ENCODE peak calls at places on chromosomes 2 and 18, in seven cellular contexts. O is OCI-LY7, B is foreskin keratinocyte, D is esophagus squamous epithelium, X is Peyer's patch, G is transverse colon, L is heart left ventricle. R is an unnamed sample. For H3K4me1, the result is how much of the 10 kb centered on the place peaks cover.

GRCh38 chr2:222322241-222322640 is 23.4 kb upstream of the PAX3 start:
- DNase-seq in O (no peak), B (no peak), D (no peak), X (no peak), G (no peak), L (no peak), R (no peak)

GRCh38 chr2:111042261-111042660 is 78.5 kb upstream of the BCL2L11 start:
- DNase-seq in O (no peak), B (no peak), D (no peak), X (no peak), G (no peak), L (no peak), R (no peak)

GRCh38 chr18:78423776-78424175 is 555.8 kb upstream of the SALL3 start:
- DNase-seq in O (no peak), B (no peak), D (no peak), X (no peak), G (no peak), L (no peak), R (no peak)

GRCh38 chr2:232604535-232604934 is 28.9 kb upstream of the EFHD1 start:
- DNase-seq in O (no peak), B (no peak), D (no peak), X (no peak), G (no peak), L (no peak), R (no peak)

GRCh38 chr2:98869272-98869641 is 66.8 kb downstream of the CRACDL start:
- DNase-seq in O (no peak), B (peak), D (no peak), X (peak), G (peak), L (no peak), R (no peak)

GRCh38 chr18:48922203-48922800 is 28.5 kb downstream of the SMAD7 start:
- DNase-seq in O (no peak), B (no peak), D (no peak), X (peak), G (no peak), L (no peak), R (no peak)

GRCh38 chr2:124289615-124290014 is 264.5 kb downstream of the CNTNAP5 start:
- DNase-seq in O (no peak), B (no peak), D (no peak), X (no peak), G (no peak), L (no peak), R (no peak)

GRCh38 chr2:47003641-47004427 is 88.2 kb upstream of the MCFD2 start:
- DNase-seq in O (no peak), B (no peak), D (no peak), X (no peak), G (no peak), L (no peak), R (no peak)

GRCh38 chr2:20452551-20452950 is 5.7 kb downstream of the RHOB start:
- DNase-seq in O (no peak), B (no peak), D (no peak), X (peak), G (no peak), L (peak), R (no peak)

GRCh38 chr2:138219961-138220360 is 255.7 kb downstream of the HNMT start:
- DNase-seq in O (no peak), B (no peak), D (no peak), X (no peak), G (no peak), L (no peak), R (no peak)

GRCh38 chr18:12287684-12288405 is 20.2 kb upstream of the TUBB6 start:
- DNase-seq in O (no peak), B (peak), D (no peak), X (peak), G (peak), L (peak), R (no peak)

GRCh38 chr2:84894758-84895520 is 10.5 kb upstream of the TMSB10 start:
- DNase-seq in O (peak), B (no peak), D (no peak), X (peak), G (no peak), L (no peak), R (peak)

GRCh38 chr18:26309283-26309682 is 83.0 kb downstream of the TAF4B start:
- DNase-seq in O (no peak), B (no peak), D (no peak), X (no peak), G (no peak), L (no peak), R (no peak)

GRCh38 chr2:239106314-239106908 is 258.5 kb downstream of the TWIST2 start:
- DNase-seq in O (peak), B (peak), D (no peak), X (no peak), G (peak), L (peak), R (peak)

GRCh38 chr2:106978647-106979046 is 92.7 kb upstream of the ST6GAL2 start:
- DNase-seq in O (no peak), B (no peak), D (no peak), X (no peak), G (no peak), L (no peak), R (no peak)

GRCh38 chr2:63862802-63863201 is 21.1 kb downstream of the UGP2 start:
- DNase-seq in O (no peak), B (peak), D (no peak), X (no peak), G (no peak), L (no peak), R (peak)

GRCh38 chr18:24685232-24685959 is 225.0 kb downstream of the HRH4 start:
- DNase-seq in O (no peak), B (no peak), D (no peak), X (no peak), G (no peak), L (no peak), R (no peak)

GRCh38 chr2:120737802-120738516 is 2.3 kb downstream of the GLI2 start:
- DNase-seq in O (no peak), B (no peak), D (no peak), X (peak), G (peak), L (no peak), R (no peak)

GRCh38 chr2:120734930-120735611 is 597 bp upstream of the GLI2 start:
- DNase-seq in O (no peak), B (no peak), D (no peak), X (peak), G (no peak), L (no peak), R (no peak)

GRCh38 chr2:120736955-120737801 is 1.5 kb downstream of the GLI2 start:
- DNase-seq in O (no peak), B (no peak), D (no peak), X (peak), G (no peak), L (peak), R (no peak)

GRCh38 chr2:120736202-120736954 is 710 bp downstream of the GLI2 start:
- DNase-seq in O (no peak), B (no peak), D (no peak), X (peak), G (no peak), L (no peak), R (no peak)

DNA sequence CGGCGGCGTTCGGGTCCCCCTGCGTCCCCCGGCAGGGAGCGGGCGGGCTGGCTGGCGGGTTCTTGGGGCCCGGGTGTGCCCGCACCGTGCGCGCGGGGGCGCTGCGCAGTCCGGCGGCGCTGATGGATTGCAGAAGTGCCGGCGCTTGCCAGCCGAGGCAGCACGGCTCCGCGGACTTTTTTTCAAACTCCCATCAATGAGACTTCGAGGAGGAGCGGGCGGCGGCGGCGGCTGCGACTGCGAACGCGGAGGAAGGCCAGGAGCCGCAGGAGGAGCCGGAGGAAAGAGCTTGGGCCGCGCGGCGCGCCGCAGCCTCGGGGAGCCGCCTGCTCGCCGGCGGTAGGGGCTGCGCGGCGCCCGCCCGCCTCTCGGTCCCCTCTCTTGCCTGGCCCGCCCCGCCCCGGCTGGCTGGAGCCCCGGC is at the start of gene GLI2:
- DNase-seq in O (no peak), B (no peak), D (no peak), X (peak), G (peak), L (peak), R (peak)
- H3K4me1 ChIP-seq in O (under half), B (under half), D (under half), X (under half), G (half or more), L (under half), R (under half)

DNA sequence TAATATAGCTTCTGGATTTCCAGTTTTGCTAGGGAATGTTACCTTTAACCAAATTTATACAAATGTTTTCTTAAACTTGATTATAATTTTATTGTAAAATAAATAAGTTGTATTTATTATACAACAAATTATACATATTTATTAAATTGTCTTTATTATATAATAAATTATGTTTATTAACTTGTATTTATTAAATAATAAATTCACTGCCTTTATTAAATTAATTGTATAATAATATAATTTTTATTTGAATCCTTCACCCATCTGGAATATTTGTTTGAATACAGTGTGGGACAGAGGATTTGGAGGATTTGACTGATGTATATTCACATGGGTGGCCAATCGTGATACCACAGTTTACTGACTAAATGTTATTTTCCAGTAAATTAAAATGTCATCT is 43.4 kb upstream of the CCDC178 start:
- DNase-seq in O (no peak), B (no peak), D (no peak), X (no peak), G (no peak), L (no peak), R (no peak)
- H3K4me1 ChIP-seq in O (under half), B (under half), D (under half), X (under half), G (under half), L (under half), R (under half)

GRCh38 chr2:168530980-168531379 is 74.9 kb downstream of the CERS6 start:
- DNase-seq in O (no peak), B (no peak), D (no peak), X (no peak), G (no peak), L (no peak), R (no peak)

GRCh38 chr2:168528016-168528415 is 71.9 kb downstream of the CERS6 start:
- DNase-seq in O (no peak), B (no peak), D (no peak), X (no peak), G (no peak), L (no peak), R (no peak)

GRCh38 chr2:168528469-168528868 is 72.4 kb downstream of the CERS6 start:
- DNase-seq in O (no peak), B (no peak), D (no peak), X (no peak), G (no peak), L (no peak), R (no peak)

GRCh38 chr2:168529054-168529833 is 73.2 kb downstream of the CERS6 start:
- DNase-seq in O (no peak), B (no peak), D (no peak), X (no peak), G (no peak), L (no peak), R (no peak)

DNA sequence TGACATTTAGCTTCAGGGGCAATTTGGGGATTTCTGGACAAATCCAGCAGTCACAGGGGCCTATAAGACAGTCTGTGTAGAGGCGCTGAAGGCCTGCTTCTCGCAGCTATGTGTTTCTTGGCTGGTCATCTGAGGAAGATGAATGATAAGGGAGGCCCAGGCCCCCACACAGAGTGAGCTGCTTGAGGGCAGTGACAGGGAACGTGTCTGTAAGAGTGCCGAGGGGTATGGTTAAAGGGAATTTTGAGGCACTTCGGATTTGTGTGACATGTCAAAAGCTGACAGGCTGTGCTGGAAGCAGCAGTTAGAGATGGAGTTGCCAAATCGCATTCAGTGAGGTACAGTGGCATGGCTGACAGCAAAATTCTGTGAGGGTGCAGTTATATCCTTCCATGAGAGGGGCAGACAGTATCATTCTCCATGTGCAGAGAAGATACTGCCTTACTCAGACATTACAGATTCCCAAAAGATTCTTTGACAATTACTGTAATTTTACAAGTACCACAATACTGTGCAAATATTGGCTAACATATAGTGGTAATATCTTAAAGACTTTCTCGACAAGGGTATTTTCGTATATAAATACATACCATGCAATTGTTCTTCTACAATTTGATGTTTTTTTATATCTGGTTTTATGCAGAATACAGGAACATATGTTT is 74.0 kb downstream of the CERS6 start:
- DNase-seq in O (no peak), B (no peak), D (no peak), X (no peak), G (no peak), L (no peak), R (no peak)
- H3K4me1 ChIP-seq in O (under half), B (under half), D (under half), X (under half), G (half or more), L (half or more), R (under half)

DNA sequence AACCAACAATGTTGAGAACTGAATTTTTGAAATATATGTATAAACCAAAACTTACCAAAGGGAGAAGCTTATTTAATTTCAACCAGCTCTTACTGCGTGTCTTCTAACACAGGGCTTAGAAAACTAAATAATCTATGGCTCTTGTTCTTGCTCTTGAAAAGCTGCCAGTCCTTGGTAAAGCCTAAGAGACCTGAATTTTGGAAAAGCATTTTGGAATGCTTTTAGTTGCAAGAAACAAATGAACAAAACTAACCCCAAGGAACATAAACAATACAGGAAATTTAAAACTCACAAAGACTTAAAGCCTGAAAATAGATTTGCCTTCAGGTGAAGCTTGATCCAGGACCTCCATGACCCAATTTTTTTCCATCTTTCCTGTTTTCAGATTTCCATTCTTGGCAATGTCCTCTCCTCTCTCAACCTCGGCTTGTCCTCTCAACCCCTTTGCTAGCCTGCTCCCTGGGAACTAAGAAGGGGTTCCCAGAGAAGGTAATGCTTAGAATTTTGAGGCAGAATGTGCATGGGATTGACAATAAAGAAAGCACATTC is 169.8 kb upstream of the NCK2 start:
- DNase-seq in O (no peak), B (no peak), D (no peak), X (no peak), G (no peak), L (no peak), R (no peak)
- H3K4me1 ChIP-seq in O (under half), B (under half), D (under half), X (under half), G (under half), L (under half), R (under half)

GRCh38 chr2:26724004-26724750 is 31.7 kb downstream of the KCNK3 start:
- DNase-seq in O (no peak), B (no peak), D (no peak), X (peak), G (peak), L (peak), R (no peak)
- H3K4me1 ChIP-seq in O (under half), B (under half), D (under half), X (under half), G (under half), L (under half), R (under half)

DNA sequence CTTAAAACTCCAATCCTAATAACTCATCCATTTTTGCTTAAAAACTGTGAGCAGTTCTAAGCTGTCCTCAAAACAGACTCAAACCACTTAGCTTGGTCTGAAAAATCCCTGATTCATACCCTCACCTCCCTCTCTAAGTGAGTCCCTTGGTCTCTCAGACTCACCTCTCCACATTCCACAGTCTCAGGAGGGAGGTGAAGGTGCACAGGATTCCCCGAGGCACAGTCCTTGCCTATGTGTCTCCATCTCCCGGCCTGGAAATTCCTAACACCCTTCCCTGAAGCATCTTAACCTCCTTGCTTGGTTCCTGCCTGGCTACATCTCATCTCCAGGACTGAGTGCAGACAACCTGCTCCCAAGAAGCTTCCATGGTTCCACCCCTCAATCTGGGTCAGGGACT is 45.0 kb downstream of the CYRIA start:
- DNase-seq in O (no peak), B (no peak), D (no peak), X (no peak), G (no peak), L (no peak), R (no peak)
- H3K4me1 ChIP-seq in O (half or more), B (under half), D (under half), X (under half), G (under half), L (half or more), R (under half)

GRCh38 chr2:119435148-119435952 is 3.7 kb downstream of the TMEM37 start:
- DNase-seq in O (no peak), B (no peak), D (no peak), X (peak), G (peak), L (no peak), R (no peak)

GRCh38 chr2:119433636-119434327 is 2.1 kb downstream of the TMEM37 start:
- DNase-seq in O (no peak), B (no peak), D (no peak), X (peak), G (peak), L (no peak), R (no peak)

GRCh38 chr2:119436993-119437772 is 5.5 kb downstream of the TMEM37 start:
- DNase-seq in O (no peak), B (no peak), D (no peak), X (no peak), G (no peak), L (no peak), R (no peak)

GRCh38 chr2:119434664-119435063 is 3.0 kb downstream of the TMEM37 start:
- DNase-seq in O (no peak), B (no peak), D (no peak), X (no peak), G (no peak), L (no peak), R (no peak)

DNA sequence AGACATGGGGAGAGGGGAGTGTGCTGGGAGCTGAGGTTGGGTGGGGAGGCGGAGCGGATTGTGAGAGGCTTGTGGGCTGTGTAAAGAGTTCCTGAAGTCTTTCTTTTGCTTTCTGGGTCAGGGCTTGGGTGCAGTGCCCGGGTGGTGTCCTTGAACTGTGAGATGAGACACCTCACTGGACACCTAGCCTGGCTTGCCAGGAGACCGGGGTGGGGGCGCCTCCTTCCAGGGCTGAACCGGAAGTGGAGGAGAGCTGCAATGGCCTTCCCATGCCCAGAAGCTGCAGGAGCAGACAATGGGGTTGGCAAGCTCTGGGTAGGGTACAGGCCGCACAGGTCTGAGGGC is 4.3 kb downstream of the TMEM37 start:
- DNase-seq in O (no peak), B (no peak), D (no peak), X (no peak), G (no peak), L (no peak), R (no peak)
- H3K4me1 ChIP-seq in O (under half), B (under half), D (under half), X (under half), G (under half), L (under half), R (under half)

GRCh38 chr2:42108852-42109251 is 60.3 kb upstream of the EML4 start:
- DNase-seq in O (no peak), B (no peak), D (no peak), X (no peak), G (no peak), L (no peak), R (no peak)
- H3K4me1 ChIP-seq in O (under half), B (under half), D (under half), X (under half), G (under half), L (under half), R (half or more)

GRCh38 chr2:6452702-6453481 is 412.8 kb downstream of the CMPK2 start:
- DNase-seq in O (peak), B (no peak), D (no peak), X (no peak), G (no peak), L (no peak), R (no peak)
- H3K4me1 ChIP-seq in O (under half), B (under half), D (under half), X (under half), G (under half), L (under half), R (under half)

R was measured in CD4-positive, CD25-positive, alpha-beta regulatory T cell.